ENCODE peak calls at places on chromosomes 6 and 20, in four cellular contexts. Q is esophagus squamous epithelium, I is Right ventricle myocardium superior, L is GM19239. D is an unnamed sample.

GRCh38 chr6:123467437-123467836 is 169.3 kb downstream of the TRDN start:
- DNase-seq in L (no peak), Q (no peak), I (no peak), D (no peak)

GRCh38 chr6:82144852-82145332 is 102.7 kb downstream of the IBTK start:
- DNase-seq in Q (no peak), L (no peak), I (peak; percentile 61), D (peak; percentile 73)

GRCh38 chr6:139402935-139403386 is 28.5 kb upstream of the CITED2 start:
- DNase-seq in L (no peak), Q (no peak), I (no peak), D (peak; percentile 27)

GRCh38 chr20:31826074-31826473 is 6.9 kb downstream of the MYLK2 start:
- DNase-seq in L (no peak), Q (no peak), I (no peak), D (no peak)

GRCh38 chr6:39314273-39314790 is at the start of gene KCNK17:
- DNase-seq in I (no peak), Q (no peak), L (no peak), D (no peak)

GRCh38 chr6:150491131-150491795 is 108.4 kb upstream of the PLEKHG1 start:
- DNase-seq in L (peak; percentile 38), I (no peak), Q (no peak), D (no peak)

GRCh38 chr20:48656661-48657211 is 171.1 kb downstream of the PREX1 start:
- DNase-seq in I (no peak), Q (no peak), L (no peak), D (no peak)

GRCh38 chr6:66558189-66558588 is 851.2 kb upstream of the EYS start:
- DNase-seq in I (no peak), Q (no peak), L (no peak), D (no peak)